ENCODE peak calls at places on chromosomes 7 and 10, in ten cellular contexts. One of them, this sample, is unnamed.

GRCh38 chr7:107051376-107051775 is 6.9 kb downstream of the PRKAR2B start:
- DNase-seq in foreskin fibroblast: no peak
- DNase-seq in AG10803: peak
- DNase-seq in PC-9: peak
- DNase-seq in lung: no peak
- DNase-seq in vagina: no peak
- DNase-seq in IMR-90: no peak
- DNase-seq in BE2C: no peak
- DNase-seq in right lobe of liver: no peak
- DNase-seq in cardiac fibroblast: no peak
- DNase-seq in this sample: no peak

GRCh38 chr7:124462249-124462648 is 303.3 kb downstream of the GPR37 start:
- DNase-seq in foreskin fibroblast: peak
- DNase-seq in AG10803: peak
- DNase-seq in PC-9: no peak
- DNase-seq in lung: no peak
- DNase-seq in vagina: no peak
- DNase-seq in IMR-90: peak
- DNase-seq in BE2C: no peak
- DNase-seq in right lobe of liver: no peak
- DNase-seq in cardiac fibroblast: peak
- DNase-seq in this sample: peak

GRCh38 chr10:86688398-86688921 is 20.1 kb downstream of the LDB3 start:
- DNase-seq in foreskin fibroblast: peak
- DNase-seq in AG10803: peak
- DNase-seq in PC-9: no peak
- DNase-seq in lung: peak
- DNase-seq in vagina: no peak
- DNase-seq in IMR-90: peak
- DNase-seq in BE2C: peak
- DNase-seq in right lobe of liver: peak
- DNase-seq in cardiac fibroblast: peak
- DNase-seq in this sample: peak

GRCh38 chr10:130480491-130480890 is 344.3 kb downstream of the GLRX3 start:
- DNase-seq in foreskin fibroblast: no peak
- DNase-seq in AG10803: no peak
- DNase-seq in PC-9: no peak
- DNase-seq in lung: no peak
- DNase-seq in vagina: no peak
- DNase-seq in IMR-90: no peak
- DNase-seq in BE2C: no peak
- DNase-seq in right lobe of liver: no peak
- DNase-seq in cardiac fibroblast: no peak
- DNase-seq in this sample: no peak

GRCh38 chr7:113796557-113796956 is 122.3 kb downstream of the PPP1R3A start:
- DNase-seq in foreskin fibroblast: peak
- DNase-seq in AG10803: peak
- DNase-seq in PC-9: no peak
- DNase-seq in lung: no peak
- DNase-seq in vagina: no peak
- DNase-seq in IMR-90: peak
- DNase-seq in BE2C: no peak
- DNase-seq in right lobe of liver: no peak
- DNase-seq in cardiac fibroblast: peak
- DNase-seq in this sample: peak

GRCh38 chr7:3754488-3755365 is 453.7 kb downstream of the SDK1 start:
- DNase-seq in foreskin fibroblast: peak
- DNase-seq in AG10803: no peak
- DNase-seq in PC-9: no peak
- DNase-seq in lung: peak
- DNase-seq in vagina: no peak
- DNase-seq in IMR-90: peak
- DNase-seq in BE2C: no peak
- DNase-seq in right lobe of liver: no peak
- DNase-seq in cardiac fibroblast: peak
- DNase-seq in this sample: peak

GRCh38 chr7:16609842-16610450 is 35.6 kb downstream of the ANKMY2 start:
- DNase-seq in foreskin fibroblast: no peak
- DNase-seq in AG10803: peak
- DNase-seq in PC-9: no peak
- DNase-seq in lung: no peak
- DNase-seq in vagina: no peak
- DNase-seq in IMR-90: no peak
- DNase-seq in BE2C: no peak
- DNase-seq in right lobe of liver: no peak
- DNase-seq in cardiac fibroblast: no peak
- DNase-seq in this sample: no peak

GRCh38 chr7:80622531-80622930 is 15.9 kb upstream of the CD36 start:
- DNase-seq in foreskin fibroblast: peak
- DNase-seq in AG10803: peak
- DNase-seq in PC-9: no peak
- DNase-seq in lung: no peak
- DNase-seq in vagina: no peak
- DNase-seq in IMR-90: peak
- DNase-seq in BE2C: no peak
- DNase-seq in right lobe of liver: no peak
- DNase-seq in cardiac fibroblast: peak
- DNase-seq in this sample: peak

GRCh38 chr10:50421026-50421719 is 169.9 kb upstream of the ASAH2 start:
- DNase-seq in foreskin fibroblast: peak
- DNase-seq in AG10803: peak
- DNase-seq in PC-9: peak
- DNase-seq in lung: peak
- DNase-seq in vagina: no peak
- DNase-seq in IMR-90: peak
- DNase-seq in BE2C: peak
- DNase-seq in right lobe of liver: peak
- DNase-seq in cardiac fibroblast: peak
- DNase-seq in this sample: peak

GRCh38 chr7:150901160-150902035 is 49.1 kb downstream of the AOC1 start:
- DNase-seq in foreskin fibroblast: no peak
- DNase-seq in AG10803: no peak
- DNase-seq in PC-9: peak
- DNase-seq in lung: no peak
- DNase-seq in vagina: no peak
- DNase-seq in IMR-90: no peak
- DNase-seq in BE2C: peak
- DNase-seq in right lobe of liver: peak
- DNase-seq in cardiac fibroblast: no peak
- DNase-seq in this sample: no peak

GRCh38 chr7:13117103-13117502 is 429.7 kb downstream of the ARL4A start:
- DNase-seq in foreskin fibroblast: peak
- DNase-seq in AG10803: peak
- DNase-seq in PC-9: no peak
- DNase-seq in lung: no peak
- DNase-seq in vagina: no peak
- DNase-seq in IMR-90: peak
- DNase-seq in BE2C: no peak
- DNase-seq in right lobe of liver: no peak
- DNase-seq in cardiac fibroblast: peak
- DNase-seq in this sample: peak
- TF ChIP-seq CTCF in foreskin fibroblast: peak
- TF ChIP-seq CTCF in AG10803: peak
- TF ChIP-seq CTCF in PC-9: peak
- TF ChIP-seq CTCF in lung: no peak
- TF ChIP-seq CTCF in vagina: peak
- TF ChIP-seq CTCF in IMR-90: peak
- TF ChIP-seq CTCF in BE2C: peak
- TF ChIP-seq CTCF in right lobe of liver: peak
- TF ChIP-seq CTCF in cardiac fibroblast: peak
- TF ChIP-seq CTCF in this sample: peak

GRCh38 chr10:30784896-30785605 is 155.5 kb upstream of the LYZL2 start:
- DNase-seq in foreskin fibroblast: peak
- DNase-seq in AG10803: peak
- DNase-seq in PC-9: no peak
- DNase-seq in lung: peak
- DNase-seq in vagina: no peak
- DNase-seq in IMR-90: peak
- DNase-seq in BE2C: peak
- DNase-seq in right lobe of liver: peak
- DNase-seq in cardiac fibroblast: peak
- DNase-seq in this sample: peak

GRCh38 chr10:30782543-30783461 is 153.2 kb upstream of the LYZL2 start:
- DNase-seq in foreskin fibroblast: peak
- DNase-seq in AG10803: peak
- DNase-seq in PC-9: no peak
- DNase-seq in lung: no peak
- DNase-seq in vagina: no peak
- DNase-seq in IMR-90: peak
- DNase-seq in BE2C: no peak
- DNase-seq in right lobe of liver: no peak
- DNase-seq in cardiac fibroblast: peak
- DNase-seq in this sample: peak

GRCh38 chr10:30784521-30784895 is 155.0 kb upstream of the LYZL2 start:
- DNase-seq in foreskin fibroblast: peak
- DNase-seq in AG10803: peak
- DNase-seq in PC-9: no peak
- DNase-seq in lung: no peak
- DNase-seq in vagina: no peak
- DNase-seq in IMR-90: peak
- DNase-seq in BE2C: no peak
- DNase-seq in right lobe of liver: no peak
- DNase-seq in cardiac fibroblast: peak
- DNase-seq in this sample: peak

GRCh38 chr10:30786131-30786530 is 156.6 kb upstream of the LYZL2 start:
- DNase-seq in foreskin fibroblast: peak
- DNase-seq in AG10803: peak
- DNase-seq in PC-9: no peak
- DNase-seq in lung: no peak
- DNase-seq in vagina: no peak
- DNase-seq in IMR-90: peak
- DNase-seq in BE2C: no peak
- DNase-seq in right lobe of liver: no peak
- DNase-seq in cardiac fibroblast: peak
- DNase-seq in this sample: no peak

GRCh38 chr10:30783939-30784500 is 154.5 kb upstream of the LYZL2 start:
- DNase-seq in foreskin fibroblast: peak
- DNase-seq in AG10803: peak
- DNase-seq in PC-9: no peak
- DNase-seq in lung: peak
- DNase-seq in vagina: no peak
- DNase-seq in IMR-90: peak
- DNase-seq in BE2C: peak
- DNase-seq in right lobe of liver: peak
- DNase-seq in cardiac fibroblast: peak
- DNase-seq in this sample: peak
- H3K4me3 ChIP-seq in foreskin fibroblast: peak
- H3K4me3 ChIP-seq in AG10803: peak
- H3K4me3 ChIP-seq in PC-9: no peak
- H3K4me3 ChIP-seq in lung: no peak
- H3K4me3 ChIP-seq in vagina: peak
- H3K4me3 ChIP-seq in IMR-90: peak
- H3K4me3 ChIP-seq in BE2C: peak
- H3K4me3 ChIP-seq in right lobe of liver: peak
- H3K4me3 ChIP-seq in cardiac fibroblast: no peak
- H3K4me3 ChIP-seq in this sample: peak

GRCh38 chr10:102720337-102720736 is 5.9 kb downstream of the SFXN2 start:
- DNase-seq in foreskin fibroblast: no peak
- DNase-seq in AG10803: no peak
- DNase-seq in PC-9: no peak
- DNase-seq in lung: no peak
- DNase-seq in vagina: no peak
- DNase-seq in IMR-90: no peak
- DNase-seq in BE2C: no peak
- DNase-seq in right lobe of liver: peak
- DNase-seq in cardiac fibroblast: no peak
- DNase-seq in this sample: no peak
- TF ChIP-seq CTCF in foreskin fibroblast: no peak
- TF ChIP-seq CTCF in AG10803: no peak
- TF ChIP-seq CTCF in PC-9: no peak
- TF ChIP-seq CTCF in lung: no peak
- TF ChIP-seq CTCF in vagina: no peak
- TF ChIP-seq CTCF in IMR-90: no peak
- TF ChIP-seq CTCF in BE2C: no peak
- TF ChIP-seq CTCF in right lobe of liver: no peak
- TF ChIP-seq CTCF in cardiac fibroblast: no peak
- TF ChIP-seq CTCF in this sample: no peak

GRCh38 chr10:77164616-77165311 is 472.8 kb downstream of the KCNMA1 start:
- DNase-seq in foreskin fibroblast: peak
- DNase-seq in AG10803: peak
- DNase-seq in PC-9: no peak
- DNase-seq in lung: no peak
- DNase-seq in vagina: no peak
- DNase-seq in IMR-90: peak
- DNase-seq in BE2C: no peak
- DNase-seq in right lobe of liver: no peak
- DNase-seq in cardiac fibroblast: peak
- DNase-seq in this sample: peak
- H3K4me3 ChIP-seq in foreskin fibroblast: no peak
- H3K4me3 ChIP-seq in AG10803: no peak
- H3K4me3 ChIP-seq in PC-9: no peak
- H3K4me3 ChIP-seq in lung: no peak
- H3K4me3 ChIP-seq in vagina: no peak
- H3K4me3 ChIP-seq in IMR-90: no peak
- H3K4me3 ChIP-seq in BE2C: no peak
- H3K4me3 ChIP-seq in right lobe of liver: no peak
- H3K4me3 ChIP-seq in cardiac fibroblast: no peak
- H3K4me3 ChIP-seq in this sample: no peak

DNA sequence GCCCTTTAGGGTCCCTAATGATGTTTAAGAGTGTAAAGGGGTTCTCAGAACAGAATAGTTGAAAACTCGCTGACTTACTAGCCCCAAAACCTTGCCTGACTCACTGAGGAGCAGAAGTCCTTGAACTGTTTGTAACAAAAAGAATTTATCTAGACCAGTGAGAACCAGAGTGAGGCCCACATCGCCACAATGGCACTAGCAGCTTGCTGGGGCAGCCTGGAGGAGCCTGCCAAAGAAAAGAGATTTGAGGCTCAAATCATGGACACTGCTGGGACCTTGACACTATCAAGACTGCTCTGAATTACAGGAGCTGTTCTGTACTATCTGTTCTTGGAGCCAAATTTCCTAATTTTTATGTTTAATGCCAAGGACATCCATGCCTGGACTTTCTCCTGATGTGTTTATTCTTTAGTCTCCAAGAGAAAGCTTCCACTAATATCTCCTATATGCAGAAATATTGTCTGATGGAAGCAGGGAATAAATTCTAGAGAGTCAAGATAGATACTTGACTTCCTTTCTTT is 82.0 kb upstream of the JCAD start:
- DNase-seq in foreskin fibroblast: no peak
- DNase-seq in AG10803: no peak
- DNase-seq in PC-9: no peak
- DNase-seq in lung: no peak
- DNase-seq in vagina: no peak
- DNase-seq in IMR-90: no peak
- DNase-seq in BE2C: no peak
- DNase-seq in right lobe of liver: no peak
- DNase-seq in cardiac fibroblast: no peak
- DNase-seq in this sample: no peak
- TF ChIP-seq CTCF in foreskin fibroblast: no peak
- TF ChIP-seq CTCF in AG10803: no peak
- TF ChIP-seq CTCF in PC-9: no peak
- TF ChIP-seq CTCF in lung: no peak
- TF ChIP-seq CTCF in vagina: no peak
- TF ChIP-seq CTCF in IMR-90: no peak
- TF ChIP-seq CTCF in BE2C: no peak
- TF ChIP-seq CTCF in right lobe of liver: no peak
- TF ChIP-seq CTCF in cardiac fibroblast: no peak
- TF ChIP-seq CTCF in this sample: no peak

DNA sequence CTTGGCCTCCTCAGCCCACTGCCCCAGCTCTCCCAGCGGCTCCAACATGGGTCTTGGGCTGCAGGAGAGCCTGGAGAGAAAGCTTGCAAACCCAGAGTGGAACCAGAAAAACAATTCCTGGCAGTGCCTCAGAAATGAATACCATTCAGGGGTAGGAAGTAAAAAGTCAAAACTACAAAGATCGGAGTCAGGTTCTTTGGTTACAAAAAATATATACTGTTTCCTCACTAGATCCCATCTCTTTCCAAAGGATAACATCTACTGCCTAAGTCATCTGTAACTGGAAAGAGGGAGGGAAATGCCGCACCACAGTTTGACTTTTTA is 14.9 kb downstream of the CREB3L2 start:
- DNase-seq in foreskin fibroblast: peak
- DNase-seq in AG10803: peak
- DNase-seq in PC-9: no peak
- DNase-seq in lung: no peak
- DNase-seq in vagina: no peak
- DNase-seq in IMR-90: no peak
- DNase-seq in BE2C: no peak
- DNase-seq in right lobe of liver: no peak
- DNase-seq in cardiac fibroblast: no peak
- DNase-seq in this sample: no peak
- H3K4me3 ChIP-seq in foreskin fibroblast: peak
- H3K4me3 ChIP-seq in AG10803: peak
- H3K4me3 ChIP-seq in PC-9: no peak
- H3K4me3 ChIP-seq in lung: no peak
- H3K4me3 ChIP-seq in vagina: no peak
- H3K4me3 ChIP-seq in IMR-90: no peak
- H3K4me3 ChIP-seq in BE2C: no peak
- H3K4me3 ChIP-seq in right lobe of liver: no peak
- H3K4me3 ChIP-seq in cardiac fibroblast: no peak
- H3K4me3 ChIP-seq in this sample: no peak